ENCODE peak calls at places on chromosome 21, in five cellular contexts. L, H, V, K and B are unnamed samples.

GRCh38 chr21:31872072-31872451 is 758 bp upstream of the HUNK start:
- DNase-seq in H (no peak), V (no peak), K (no peak), L (no peak), B (no peak)

GRCh38 chr21:15775981-15776380 is 46.2 kb downstream of the USP25 start:
- DNase-seq in L (no peak), K (no peak), H (peak), V (no peak), B (no peak)

GRCh38 chr21:43979654-43980053 is 32.5 kb upstream of the TRAPPC10 start:
- DNase-seq in L (no peak), K (no peak), H (no peak), V (no peak), B (no peak)

GRCh38 chr21:45578811-45579381 is 36.7 kb upstream of the SLC19A1 start:
- DNase-seq in H (no peak), V (no peak), K (no peak), L (peak), B (no peak)

GRCh38 chr21:17436626-17437111 is 76.2 kb upstream of the CXADR start:
- DNase-seq in V (no peak), K (no peak), L (no peak), H (no peak), B (no peak)

GRCh38 chr21:9758888-9759287 is 762.5 kb upstream of the TPTE start:
- DNase-seq in L (no peak), H (no peak), K (no peak), V (no peak), B (no peak)

GRCh38 chr21:46284077-46284644 is 1.2 kb downstream of the MCM3AP start:
- DNase-seq in L (no peak), H (no peak), V (no peak), K (no peak), B (no peak)

GRCh38 chr21:44637018-44637850 is at the start of gene KRTAP10-10:
- DNase-seq in L (peak), V (no peak), H (no peak), K (no peak), B (no peak)

GRCh38 chr21:44630440-44630839 is 3.5 kb downstream of the KRTAP10-9 start:
- DNase-seq in H (no peak), L (no peak), V (no peak), K (no peak), B (no peak)

GRCh38 chr21:24259241-24259640 is 1348.0 kb downstream of the MRPL39 start:
- DNase-seq in H (no peak), L (no peak), K (no peak), V (no peak), B (no peak)

GRCh38 chr21:45244799-45245340 is 42.8 kb downstream of the POFUT2 start:
- DNase-seq in L (no peak), V (no peak), H (no peak), K (no peak), B (no peak)

GRCh38 chr21:26169061-26169610 is 1.4 kb downstream of the APP start:
- DNase-seq in K (peak), V (peak), H (peak), L (no peak), B (no peak)

GRCh38 chr21:35905973-35906357 is 154.4 kb downstream of the SETD4 start:
- DNase-seq in H (no peak), K (no peak), L (peak), V (no peak), B (no peak)

GRCh38 chr21:17451364-17451869 is 61.4 kb upstream of the CXADR start:
- DNase-seq in H (peak), L (no peak), V (no peak), K (peak), B (peak)

GRCh38 chr21:25373126-25374082 is 233.9 kb downstream of the MRPL39 start:
- DNase-seq in V (no peak), K (no peak), L (no peak), H (no peak), B (no peak)

GRCh38 chr21:45003331-45004058 is 63.7 kb downstream of the SLX9 start:
- DNase-seq in L (peak), V (no peak), K (no peak), H (peak), B (no peak)

GRCh38 chr21:31624961-31625491 is 34.5 kb upstream of the SOD1 start:
- DNase-seq in H (no peak), K (no peak), L (no peak), V (no peak), B (no peak)

GRCh38 chr21:15000076-15000475 is 64.7 kb downstream of the NRIP1 start:
- DNase-seq in L (no peak), H (peak), K (no peak), V (no peak), B (no peak)

GRCh38 chr21:44436958-44437357 is 18.4 kb upstream of the LRRC3 start:
- DNase-seq in H (no peak), L (peak), K (no peak), V (no peak), B (no peak)

GRCh38 chr21:43665879-43666278 is 6.5 kb downstream of the RRP1B start:
- DNase-seq in L (no peak), V (no peak), H (no peak), K (no peak), B (no peak)

GRCh38 chr21:45550552-45551210 is 8.4 kb upstream of the SLC19A1 start:
- DNase-seq in K (no peak), L (peak), H (no peak), V (no peak), B (no peak)

GRCh38 chr21:32994305-32994704 is 31.4 kb upstream of the OLIG2 start:
- DNase-seq in H (no peak), L (no peak), K (no peak), V (no peak), B (no peak)
- TF ChIP-seq CTCF in H (no peak), L (no peak), K (peak), V (no peak), B (no peak)

GRCh38 chr21:42115136-42115683 is 44.1 kb downstream of the UMODL1 start:
- DNase-seq in V (no peak), L (no peak), K (no peak), H (no peak), B (no peak)

GRCh38 chr21:42114646-42115045 is 43.5 kb downstream of the UMODL1 start:
- DNase-seq in K (no peak), H (no peak), V (no peak), L (no peak), B (no peak)

GRCh38 chr21:42112223-42112622 is 41.1 kb downstream of the UMODL1 start:
- DNase-seq in H (no peak), L (no peak), K (no peak), V (no peak), B (no peak)

GRCh38 chr21:42112857-42113256 is 41.7 kb downstream of the UMODL1 start:
- DNase-seq in V (no peak), K (no peak), L (no peak), H (no peak), B (no peak)

DNA sequence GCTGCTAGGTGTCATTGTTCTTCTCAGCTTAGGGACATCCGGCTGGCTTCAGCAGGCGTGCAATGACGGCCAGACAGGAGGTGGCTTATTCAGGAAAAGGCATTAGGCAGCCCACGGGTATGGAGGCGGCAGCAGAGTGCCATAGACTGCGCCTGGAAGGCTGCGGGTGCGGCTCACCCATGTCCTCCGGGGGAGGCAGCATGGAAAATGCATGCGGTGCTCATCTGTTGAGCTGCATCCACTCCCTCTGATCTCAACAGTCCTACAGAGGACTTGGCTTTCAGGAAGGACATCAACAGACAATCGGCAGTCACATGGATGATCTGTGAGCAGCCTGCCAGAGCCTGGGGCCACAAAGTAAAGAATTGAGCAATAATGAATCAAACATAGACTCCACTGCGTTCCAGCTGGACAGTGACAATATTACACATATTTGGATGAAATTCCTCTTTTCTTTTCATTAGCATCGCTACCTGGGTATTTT is 42.9 kb downstream of the UMODL1 start:
- DNase-seq in H (peak), V (no peak), L (peak), K (no peak), B (no peak)
- TF ChIP-seq CTCF in H (peak), V (no peak), L (no peak), K (no peak), B (no peak)

GRCh38 chr21:34695434-34695833 is 26.6 kb downstream of the CLIC6 start:
- DNase-seq in H (no peak), K (no peak), L (no peak), V (no peak), B (no peak)
- TF ChIP-seq CTCF in H (no peak), K (no peak), L (no peak), V (no peak), B (no peak)

GRCh38 chr21:39036581-39036980 is 146.7 kb downstream of the PSMG1 start:
- DNase-seq in K (no peak), V (no peak), L (no peak), H (no peak), B (no peak)

GRCh38 chr21:39033878-39034589 is 149.2 kb downstream of the PSMG1 start:
- DNase-seq in H (no peak), L (peak), K (no peak), V (no peak), B (no peak)

GRCh38 chr21:39040494-39041110 is 142.6 kb downstream of the PSMG1 start:
- DNase-seq in K (no peak), V (no peak), H (no peak), L (peak), B (no peak)

GRCh38 chr21:39034590-39035536 is 148.4 kb downstream of the PSMG1 start:
- DNase-seq in H (no peak), L (no peak), K (no peak), V (no peak), B (no peak)

GRCh38 chr21:39037807-39038405 is 145.3 kb downstream of the PSMG1 start:
- DNase-seq in L (no peak), V (no peak), H (no peak), K (no peak), B (no peak)
- TF ChIP-seq CTCF in L (no peak), V (no peak), H (no peak), K (no peak), B (no peak)

DNA sequence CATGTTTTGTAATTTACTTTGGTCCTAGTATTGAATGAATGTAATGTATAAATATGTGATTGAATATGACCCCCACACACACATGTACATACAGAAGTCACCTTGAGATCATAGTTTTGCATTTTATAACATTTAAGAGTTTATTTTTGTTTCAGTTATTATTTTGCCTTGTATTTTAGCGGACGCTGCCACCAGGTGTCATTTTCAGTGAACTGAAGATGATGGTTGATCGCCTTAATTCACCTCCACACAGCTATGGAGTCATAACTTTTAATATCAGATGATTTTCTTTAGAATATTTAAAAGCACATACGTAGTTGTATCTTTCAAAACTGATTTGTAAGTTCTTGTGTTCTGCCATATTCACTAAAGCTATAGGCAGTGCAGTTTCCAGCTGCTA is 130.4 kb downstream of the DYRK1A start:
- DNase-seq in H (no peak), V (no peak), L (no peak), K (no peak), B (no peak)
- TF ChIP-seq CTCF in H (no peak), V (no peak), L (no peak), K (peak), B (no peak)